ENCODE peak calls at places on chromosomes 6 and 20, in five cellular contexts. C is mesothelial cell of epicardium; O is CD8-positive, alpha-beta T cell; P is dorsolateral prefrontal cortex; S is retinal pigment epithelial cell. Y is an unnamed sample.

GRCh38 chr20:23231561-23232218 is 118.9 kb upstream of the NXT1 start:
- DNase-seq in P (no peak), C (no peak), O (no peak), S (no peak), Y (no peak)

GRCh38 chr20:61434361-61434781 is 182.3 kb downstream of the CDH4 start:
- DNase-seq in S (no peak), C (no peak), P (no peak), O (no peak), Y (peak)

GRCh38 chr6:25233226-25233625 is 45.9 kb upstream of the CARMIL1 start:
- DNase-seq in P (no peak), O (no peak), C (no peak), S (no peak), Y (no peak)

GRCh38 chr6:142474446-142475289 is 172.9 kb downstream of the ADGRG6 start:
- DNase-seq in P (peak), S (peak), O (no peak), C (peak), Y (peak)

GRCh38 chr6:26156105-26156849 is 69.0 kb downstream of the HFE start:
- DNase-seq in P (peak), C (peak), S (peak), O (peak), Y (peak)

GRCh38 chr20:49724637-49725606 is 11.2 kb upstream of the B4GALT5 start:
- DNase-seq in S (peak), P (no peak), C (no peak), O (no peak), Y (no peak)

GRCh38 chr6:83459663-83460062 is 28.8 kb upstream of the ME1 start:
- DNase-seq in O (no peak), C (no peak), S (no peak), P (no peak), Y (no peak)

GRCh38 chr6:6494677-6495076 is 93.8 kb upstream of the LY86 start:
- DNase-seq in O (no peak), C (no peak), S (no peak), P (no peak), Y (peak)

GRCh38 chr20:1393507-1393882 is 641 bp upstream of the FKBP1A start:
- DNase-seq in S (no peak), O (no peak), C (no peak), P (no peak), Y (no peak)

GRCh38 chr6:115945306-115945705 is 115.4 kb downstream of the FRK start:
- DNase-seq in C (no peak), O (no peak), P (no peak), S (no peak), Y (no peak)

GRCh38 chr20:21520702-21521595 is 7.1 kb upstream of the NKX2-2 start:
- DNase-seq in S (no peak), P (peak), C (no peak), O (no peak), Y (peak)

GRCh38 chr6:28543671-28544131 is 18.0 kb downstream of the GPX5 start:
- DNase-seq in C (no peak), P (no peak), O (peak), S (no peak), Y (peak)

GRCh38 chr6:124997196-124997875 is 35.1 kb downstream of the RNF217 start:
- DNase-seq in O (no peak), C (no peak), P (no peak), S (no peak), Y (no peak)

GRCh38 chr6:94893327-94893726 is 684.0 kb upstream of the MANEA start:
- DNase-seq in S (peak), C (no peak), P (no peak), O (no peak), Y (no peak)

GRCh38 chr20:23269954-23270353 is 80.6 kb upstream of the NXT1 start:
- DNase-seq in P (no peak), C (no peak), O (no peak), S (no peak), Y (no peak)

GRCh38 chr6:21728141-21728540 is 134.6 kb downstream of the SOX4 start:
- DNase-seq in S (no peak), P (no peak), C (no peak), O (no peak), Y (no peak)

GRCh38 chr20:45951925-45952834 is 17.7 kb downstream of the PCIF1 start:
- DNase-seq in S (no peak), O (no peak), C (no peak), P (no peak), Y (no peak)

GRCh38 chr6:67698534-67698933 is 936.5 kb upstream of the ADGRB3 start:
- DNase-seq in S (no peak), O (no peak), C (no peak), P (no peak), Y (no peak)

GRCh38 chr6:64694356-64694755 is 1012.7 kb downstream of the EYS start:
- DNase-seq in C (no peak), O (no peak), S (no peak), P (no peak), Y (no peak)

DNA sequence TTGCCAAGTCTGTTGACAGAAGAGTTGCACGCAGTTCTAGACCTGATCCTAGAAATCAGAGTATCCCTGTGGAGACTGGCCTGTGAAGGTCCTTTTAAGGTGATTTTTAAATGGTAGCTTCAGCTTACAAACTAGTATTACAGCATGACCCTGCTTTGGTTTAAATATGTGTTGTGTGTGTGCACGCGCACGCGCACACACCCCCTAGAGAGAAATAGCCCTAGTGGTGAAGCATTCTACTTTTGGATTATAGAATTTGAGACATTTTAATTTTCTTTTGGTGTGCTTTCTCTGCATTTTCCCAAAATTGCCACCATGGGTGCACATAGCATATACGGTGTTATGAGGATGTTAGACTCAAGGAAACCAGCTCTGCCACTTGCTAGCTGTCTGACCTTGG is 19.4 kb downstream of the RIMS4 start:
- DNase-seq in O (no peak), P (no peak), S (no peak), C (no peak), Y (no peak)
- TF ChIP-seq CTCF in O (no peak), P (no peak), S (no peak), C (no peak), Y (peak)

GRCh38 chr20:44886276-44886671 is 769 bp downstream of the YWHAB start:
- DNase-seq in O (no peak), C (no peak), P (no peak), S (no peak), Y (no peak)

GRCh38 chr20:44887466-44887865 is 2.0 kb downstream of the YWHAB start:
- DNase-seq in P (no peak), S (no peak), O (no peak), C (no peak), Y (no peak)

GRCh38 chr20:44886828-44887227 is 1.3 kb downstream of the YWHAB start:
- DNase-seq in O (no peak), P (no peak), S (no peak), C (no peak), Y (no peak)

GRCh38 chr20:44885392-44886275 is at the start of gene YWHAB:
- DNase-seq in P (peak), C (peak), O (peak), S (peak), Y (peak)

GRCh38 chr20:44888226-44889103 is 3.0 kb downstream of the YWHAB start:
- DNase-seq in P (no peak), S (no peak), C (no peak), O (no peak), Y (no peak)
- TF ChIP-seq CTCF in P (peak), S (peak), C (peak), O (peak), Y (peak)

DNA sequence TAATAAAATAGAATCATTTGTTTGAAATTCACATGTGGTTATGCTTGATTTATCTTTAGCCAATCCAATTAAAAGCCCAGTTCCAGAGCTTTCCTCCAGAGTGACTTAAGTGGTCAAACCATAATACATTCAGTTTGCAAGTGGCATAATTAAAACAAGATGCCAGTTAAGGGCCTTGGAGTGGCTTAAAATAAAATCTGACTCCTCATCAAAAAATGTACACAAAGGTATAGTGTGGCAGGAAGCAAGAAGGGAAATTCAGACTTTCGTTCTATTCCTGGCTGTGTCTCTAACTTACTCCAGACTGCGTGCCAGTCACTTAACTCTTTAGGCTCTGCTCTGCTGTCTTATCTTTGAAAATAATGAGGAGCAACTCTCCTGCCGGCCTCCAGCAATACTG is 251.3 kb upstream of the PRND start:
- DNase-seq in S (peak), O (no peak), P (no peak), C (no peak), Y (no peak)
- TF ChIP-seq CTCF in S (no peak), O (no peak), P (no peak), C (no peak), Y (no peak)

DNA sequence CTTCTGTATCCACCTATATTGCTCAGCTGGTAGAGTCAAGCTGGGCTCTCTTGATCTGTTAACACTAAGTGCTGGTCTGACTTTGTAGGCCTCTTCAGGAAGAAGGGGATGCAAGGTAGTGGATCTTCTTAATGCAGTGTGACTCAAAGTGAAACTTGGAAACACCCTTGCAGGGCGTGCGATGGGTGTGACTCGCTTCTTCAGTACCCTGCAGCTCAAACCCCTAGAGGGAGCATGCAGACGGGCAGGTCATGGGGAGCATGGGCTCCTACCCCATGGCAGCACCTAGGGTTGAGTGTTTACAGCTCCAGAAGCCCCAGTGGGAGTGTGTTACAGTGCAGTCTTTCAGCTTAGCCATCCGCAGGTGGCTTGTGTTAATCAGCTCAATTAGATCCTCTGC is 757 bp upstream of the SAMD3 start:
- DNase-seq in P (no peak), O (peak), S (no peak), C (no peak), Y (no peak)
- TF ChIP-seq CTCF in P (no peak), O (peak), S (no peak), C (no peak), Y (no peak)

DNA sequence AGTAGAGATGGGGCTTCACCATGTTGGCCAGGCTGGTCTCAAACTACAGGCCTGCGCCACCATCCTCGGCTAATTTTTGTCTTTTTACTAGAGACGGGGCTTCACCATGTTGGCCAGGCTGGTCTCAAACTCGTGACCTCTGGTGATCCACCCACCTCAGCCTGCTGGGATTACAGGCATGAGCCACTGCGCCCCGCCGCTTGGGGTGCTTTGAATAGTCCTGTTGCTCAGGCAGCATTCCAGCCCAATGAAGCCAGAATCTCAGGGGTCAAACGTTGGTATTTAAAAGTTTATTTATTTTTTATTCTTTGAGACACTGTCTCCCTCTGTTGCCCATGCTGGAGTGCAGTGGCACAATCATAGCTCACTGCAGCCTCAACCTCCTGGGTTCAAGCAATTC is 11.3 kb downstream of the MOCS3 start:
- DNase-seq in P (no peak), C (no peak), S (no peak), O (no peak), Y (no peak)
- TF ChIP-seq CTCF in P (no peak), C (no peak), S (no peak), O (no peak), Y (no peak)

DNA sequence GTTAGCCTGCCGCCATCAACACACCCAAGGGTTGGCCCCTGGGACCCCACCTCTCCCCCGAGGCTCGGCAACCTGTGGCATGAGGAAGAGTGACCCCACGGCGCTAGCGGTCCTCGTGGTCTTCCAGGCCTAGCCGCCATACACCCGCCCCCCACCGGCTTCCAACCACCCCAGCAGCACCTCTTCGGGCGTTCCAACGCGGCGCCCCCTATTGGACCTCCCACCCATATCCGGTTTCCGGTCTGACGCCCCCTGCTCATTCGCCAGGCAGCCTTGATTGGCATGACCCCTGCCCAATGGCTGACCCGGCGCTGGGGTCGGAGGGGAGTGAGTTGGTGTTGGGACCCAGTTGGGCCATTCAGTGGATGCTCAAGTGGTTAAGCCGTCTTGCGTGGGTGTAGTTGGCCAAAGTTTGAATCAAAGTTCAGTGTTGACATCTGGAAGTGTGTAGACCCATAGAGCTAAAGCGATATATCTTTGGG is at the start of gene GNAS-AS1:
- DNase-seq in O (peak), C (peak), P (peak), S (peak), Y (peak)
- TF ChIP-seq CTCF in O (no peak), C (no peak), P (peak), S (peak), Y (peak)

DNA sequence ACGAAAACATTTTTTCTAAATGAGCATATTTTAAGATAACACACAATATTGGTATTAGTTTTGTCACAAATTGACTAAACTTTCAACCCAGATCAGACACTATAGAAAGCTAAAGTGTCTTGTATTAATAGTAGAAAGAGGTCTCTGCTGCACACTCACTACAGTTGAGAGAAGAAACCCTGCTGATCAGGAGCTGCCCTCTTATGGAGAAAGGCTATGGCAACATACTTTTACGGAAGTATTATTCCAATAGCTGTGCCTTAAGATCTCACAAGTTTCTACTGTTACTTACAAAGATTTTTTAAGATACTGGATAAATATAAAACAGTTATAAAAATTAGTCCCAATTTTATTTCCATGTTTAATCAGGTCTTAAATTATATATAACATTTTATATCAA is 155.7 kb downstream of the RIMS1 start:
- DNase-seq in P (no peak), S (no peak), O (no peak), C (no peak), Y (no peak)
- TF ChIP-seq CTCF in P (no peak), S (peak), O (no peak), C (no peak), Y (no peak)

GRCh38 chr6:109455502-109456282 is at the start of gene MICAL1:
- DNase-seq in C (no peak), P (peak), S (no peak), O (peak), Y (peak)

GRCh38 chr6:109453156-109453555 is 2.4 kb downstream of the MICAL1 start:
- DNase-seq in C (no peak), S (no peak), P (no peak), O (no peak), Y (no peak)

GRCh38 chr6:109455161-109455501 is 441 bp downstream of the MICAL1 start:
- DNase-seq in C (no peak), P (no peak), S (no peak), O (peak), Y (peak)

GRCh38 chr6:109453594-109454482 is 1.7 kb downstream of the MICAL1 start:
- DNase-seq in P (no peak), O (no peak), S (no peak), C (no peak), Y (peak)

DNA sequence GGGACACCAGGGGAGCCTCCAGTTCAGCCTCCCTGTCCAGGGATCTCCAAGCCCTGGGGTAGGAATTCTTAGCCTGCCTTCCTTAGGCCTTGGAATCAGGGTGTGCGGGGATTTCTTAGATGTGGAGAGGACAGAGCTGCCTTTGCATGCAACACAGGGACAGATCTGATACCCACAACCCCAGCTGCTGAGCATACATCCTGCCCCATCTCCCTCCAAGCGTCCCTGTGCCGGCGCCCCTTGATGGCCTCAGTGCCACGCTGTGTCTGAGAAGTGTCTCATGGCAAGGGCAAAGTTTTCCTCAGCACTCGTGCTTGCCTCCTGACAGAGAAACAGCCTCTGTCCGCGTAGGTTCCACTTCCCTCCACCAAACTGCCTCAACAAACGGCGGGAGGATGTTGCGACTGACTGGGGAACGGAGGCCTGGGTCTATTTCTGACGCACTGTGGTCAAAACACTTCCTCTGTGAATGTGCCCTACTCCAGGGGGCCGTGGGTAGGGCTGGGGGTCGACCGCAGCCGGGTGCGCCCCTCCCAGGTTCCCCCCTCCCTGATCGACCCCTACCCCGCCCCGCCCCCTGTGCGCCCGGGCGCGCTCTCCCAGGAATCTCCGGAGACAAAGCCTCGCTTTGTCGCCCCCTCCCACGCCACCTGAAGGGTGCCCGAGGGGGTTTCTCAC is 950 bp downstream of the MICAL1 start:
- DNase-seq in C (no peak), O (peak), P (peak), S (no peak), Y (peak)
- TF ChIP-seq CTCF in C (no peak), O (no peak), P (no peak), S (no peak), Y (no peak)

DNA sequence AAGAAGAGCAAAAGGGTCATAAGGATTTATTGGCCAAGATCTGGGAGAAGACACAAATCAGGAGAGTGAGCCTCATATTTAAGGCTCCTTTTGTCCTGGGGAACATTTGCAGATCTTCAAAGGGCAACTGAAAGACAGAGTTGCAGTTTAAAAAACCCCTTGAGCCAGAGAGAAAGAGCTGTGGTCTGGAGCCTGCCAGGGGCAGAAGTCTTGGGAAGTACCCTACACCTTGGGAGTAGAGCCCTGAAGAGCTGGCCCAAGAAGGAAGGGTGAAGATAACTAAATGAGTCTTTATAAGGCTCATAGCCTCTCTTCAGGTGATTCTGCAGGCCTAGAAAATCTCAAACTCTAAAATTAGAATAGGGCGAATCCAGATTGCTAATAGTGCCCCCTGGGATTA is 40.0 kb upstream of the ERVFRD-1 start:
- DNase-seq in S (no peak), O (no peak), C (no peak), P (no peak), Y (no peak)
- TF ChIP-seq CTCF in S (no peak), O (no peak), C (no peak), P (no peak), Y (no peak)

GRCh38 chr6:47922391-47922790 is 140.6 kb downstream of the OPN5 start:
- DNase-seq in O (no peak), P (peak), C (no peak), S (no peak), Y (no peak)
- TF ChIP-seq CTCF in O (no peak), P (no peak), C (no peak), S (no peak), Y (no peak)